ENCODE peak calls at places on chromosomes 4 and X, in eight cellular contexts. Q, R, I, K, L, D, S and M are unnamed samples.

GRCh38 chrX:18422325-18422724 is 3.1 kb upstream of the CDKL5 start:
- DNase-seq in Q (peak; percentile 41), R (no peak), I (no peak), K (no peak), L (no peak), D (no peak), S (no peak), M (no peak)

GRCh38 chrX:46203115-46203514 is 342.1 kb downstream of the ZNF674 start:
- DNase-seq in Q (no peak), R (no peak), I (no peak), K (no peak), L (no peak), D (no peak), S (no peak), M (no peak)

GRCh38 chr4:169212981-169213380 is 57.8 kb downstream of the SH3RF1 start:
- DNase-seq in Q (no peak), R (no peak), I (no peak), K (no peak), L (no peak), D (no peak), S (no peak), M (no peak)

GRCh38 chr4:118337954-118338353 is 14.8 kb downstream of the PRSS12 start:
- DNase-seq in Q (no peak), R (no peak), I (no peak), K (no peak), L (no peak), D (no peak), S (no peak), M (no peak)

GRCh38 chr4:179695175-179695574 is 2252.9 kb upstream of the AGA start:
- DNase-seq in Q (no peak), R (no peak), I (no peak), K (no peak), L (no peak), D (no peak), S (no peak), M (no peak)

GRCh38 chrX:69117876-69118526 is 47.3 kb downstream of the PJA1 start:
- DNase-seq in Q (no peak), R (no peak), I (no peak), K (no peak), L (no peak), D (no peak), S (no peak), M (no peak)

GRCh38 chr4:38385286-38386010 is 278.6 kb upstream of the KLF3 start:
- DNase-seq in Q (no peak), R (peak; percentile 8), I (no peak), K (no peak), L (no peak), D (no peak), S (no peak), M (no peak)

GRCh38 chr4:4289930-4290850 is at the start of the genes LYAR and ZBTB49:
- DNase-seq in Q (peak; percentile 99), R (peak; percentile 97), I (peak; percentile 96), K (peak; percentile 65), L (peak; percentile 98), D (peak; percentile 94), S (peak; percentile 93), M (peak; percentile 94)

GRCh38 chr4:7905461-7905915 is 34.2 kb downstream of the AFAP1 start:
- DNase-seq in Q (peak; percentile 59), R (no peak), I (peak; percentile 24), K (no peak), L (no peak), D (no peak), S (no peak), M (no peak)

GRCh38 chr4:122958505-122958904 is 36.1 kb upstream of the NUDT6 start:
- DNase-seq in Q (no peak), R (no peak), I (no peak), K (no peak), L (no peak), D (no peak), S (no peak), M (no peak)

GRCh38 chr4:146335763-146336412 is 121.5 kb downstream of the REELD1 start:
- DNase-seq in Q (no peak), R (no peak), I (no peak), K (no peak), L (no peak), D (no peak), S (no peak), M (no peak)

GRCh38 chr4:100895572-100896197 is 377.9 kb upstream of the EMCN start:
- DNase-seq in Q (no peak), R (peak; percentile 39), I (no peak), K (no peak), L (no peak), D (no peak), S (no peak), M (no peak)

GRCh38 chrX:109966246-109966645 is 36.7 kb upstream of the TMEM164 start:
- DNase-seq in Q (no peak), R (no peak), I (no peak), K (no peak), L (no peak), D (no peak), S (no peak), M (no peak)

GRCh38 chr4:128322311-128322710 is 34.7 kb upstream of the PGRMC2 start:
- DNase-seq in Q (no peak), R (no peak), I (no peak), K (no peak), L (no peak), D (no peak), S (no peak), M (no peak)

GRCh38 chr4:54658321-54659093 is 750 bp downstream of the KIT start:
- DNase-seq in Q (peak; percentile 72), R (peak; percentile 20), I (peak; percentile 87), K (peak; percentile 27), L (peak; percentile 59), D (peak; percentile 13), S (no peak), M (peak; percentile 52)

GRCh38 chr4:128468485-128468989 is 180.9 kb upstream of the PGRMC2 start:
- DNase-seq in Q (peak; percentile 84), R (no peak), I (no peak), K (no peak), L (no peak), D (peak; percentile 4), S (no peak), M (no peak)

GRCh38 chr4:100118213-100118612 is 72.1 kb downstream of the DDIT4L start:
- DNase-seq in Q (peak; percentile 13), R (no peak), I (no peak), K (no peak), L (no peak), D (no peak), S (no peak), M (no peak)

GRCh38 chrX:110397904-110398303 is 39.3 kb downstream of the RTL9 start:
- DNase-seq in Q (no peak), R (no peak), I (no peak), K (no peak), L (no peak), D (no peak), S (no peak), M (no peak)